ENCODE peak calls at places on chromosome 7, in four cellular contexts. D is foreskin fibroblast, Z is hepatocyte, W is heart left ventricle. S is an unnamed sample.

GRCh38 chr7:93551063-93551895 is 23.2 kb downstream of the CALCR start:
- DNase-seq in Z (peak; percentile 72), W (no peak), D (peak; percentile 18), S (no peak)

GRCh38 chr7:147586526-147586925 is 1004.0 kb upstream of the C7orf33 start:
- DNase-seq in Z (no peak), W (no peak), D (no peak), S (no peak)

GRCh38 chr7:73342645-73343044 is 14.7 kb downstream of the FKBP6 start:
- DNase-seq in Z (peak; percentile 73), D (peak; percentile 64), W (no peak), S (peak; percentile 48)

GRCh38 chr7:14973712-14974428 is 71.3 kb upstream of the DGKB start:
- DNase-seq in W (no peak), Z (no peak), D (no peak), S (no peak)

GRCh38 chr7:29564455-29565185 is 985 bp downstream of the PRR15 start:
- DNase-seq in Z (peak; percentile 74), D (peak; percentile 66), W (peak; percentile 79), S (peak; percentile 50)

GRCh38 chr7:151837285-151838042 is 39.5 kb downstream of the PRKAG2 start:
- DNase-seq in W (no peak), D (no peak), Z (peak; percentile 44), S (peak; percentile 75)

GRCh38 chr7:17144313-17144712 is 154.1 kb upstream of the AHR start:
- DNase-seq in Z (no peak), W (no peak), D (no peak), S (no peak)

GRCh38 chr7:50369408-50370026 is 65.0 kb downstream of the IKZF1 start:
- DNase-seq in D (no peak), Z (no peak), W (no peak), S (no peak)

GRCh38 chr7:128266891-128267839 is 26.1 kb downstream of the LEP start:
- DNase-seq in W (peak; percentile 59), D (peak; percentile 34), Z (peak; percentile 62), S (peak; percentile 85)

GRCh38 chr7:78082556-78082955 is 284.0 kb downstream of the PHTF2 start:
- DNase-seq in W (no peak), Z (no peak), D (no peak), S (no peak)